ENCODE peak calls at places on chromosomes 7 and 10, in seven cellular contexts. W is SK-N-SH, C is endothelial cell of umbilical vein, F is neuronal stem cell, M is endodermal cell, V is IMR-90, E is fibroblast of lung. J is an unnamed sample.

GRCh38 chr7:139682136-139683013 is 95.4 kb downstream of the HIPK2 start:
- DNase-seq in W (no peak), C (no peak), F (no peak), M (no peak), V (peak; percentile 92), E (peak; percentile 86), J (no peak)

GRCh38 chr7:155299539-155300202 is 2.0 kb downstream of the INSIG1 start:
- DNase-seq in W (no peak), C (no peak), F (no peak), M (no peak), V (no peak), E (no peak), J (no peak)

GRCh38 chr7:155467846-155468821 is 10.2 kb downstream of the EN2 start:
- DNase-seq in W (peak; percentile 48), C (no peak), F (no peak), M (peak; percentile 86), V (no peak), E (no peak), J (no peak)

GRCh38 chr7:115924398-115924797 is 106.2 kb downstream of the TFEC start:
- DNase-seq in W (no peak), C (peak; percentile 50), F (no peak), M (no peak), V (no peak), E (peak; percentile 23), J (no peak)

GRCh38 chr7:6889252-6889812 is 63.3 kb upstream of the CCZ1B start:
- DNase-seq in W (no peak), C (no peak), F (no peak), M (no peak), V (no peak), E (no peak), J (no peak)

GRCh38 chr10:44960098-44960480 is 487 bp downstream of the RASSF4 start:
- DNase-seq in W (no peak), C (no peak), F (no peak), M (no peak), V (no peak), E (no peak), J (no peak)

GRCh38 chr7:93902777-93903423 is 3.5 kb upstream of the GNGT1 start:
- DNase-seq in W (peak; percentile 55), C (peak; percentile 83), F (peak; percentile 48), M (peak; percentile 54), V (peak; percentile 75), E (peak; percentile 79), J (no peak)

GRCh38 chr10:97828721-97829120 is 20.9 kb upstream of the GOLGA7B start:
- DNase-seq in W (no peak), C (no peak), F (no peak), M (no peak), V (no peak), E (no peak), J (no peak)

GRCh38 chr7:148664319-148664718 is 34.4 kb upstream of the CUL1 start:
- DNase-seq in W (no peak), C (peak; percentile 38), F (no peak), M (no peak), V (peak; percentile 27), E (peak; percentile 59), J (no peak)

GRCh38 chr10:96556003-96556402 is 30.8 kb downstream of the TM9SF3 start:
- DNase-seq in W (peak; percentile 22), C (peak; percentile 24), F (no peak), M (peak; percentile 49), V (no peak), E (peak; percentile 19), J (no peak)

DNA sequence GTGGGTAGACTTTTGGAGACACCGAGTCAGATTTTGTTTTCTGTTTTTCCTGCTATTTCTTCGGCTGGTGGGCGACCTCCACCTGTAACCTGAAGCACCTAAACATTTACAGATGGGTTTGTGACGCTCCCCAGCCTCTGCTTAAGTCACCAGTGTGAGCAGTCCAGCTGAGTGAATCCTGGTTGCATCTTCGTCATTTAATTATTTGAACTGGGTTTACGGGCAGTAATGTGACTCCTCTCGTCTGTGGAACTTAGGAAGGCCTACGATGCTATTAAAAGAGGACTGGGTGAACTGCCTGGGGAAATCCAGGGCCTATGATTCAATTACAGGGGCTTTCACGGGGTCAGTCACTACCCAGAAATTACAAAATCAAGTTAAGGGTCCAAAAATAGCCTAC is 52.5 kb downstream of the WNT2 start:
- DNase-seq in W (no peak), C (no peak), F (no peak), M (no peak), V (peak; percentile 74), E (peak; percentile 19), J (no peak)
- H3K4me3 ChIP-seq in W (no peak overlapping the region), C (no peak overlapping the region), F (no peak overlapping the region), M (no peak overlapping the region), V (no peak overlapping the region), E (no peak overlapping the region), J (no peak overlapping the region)

DNA sequence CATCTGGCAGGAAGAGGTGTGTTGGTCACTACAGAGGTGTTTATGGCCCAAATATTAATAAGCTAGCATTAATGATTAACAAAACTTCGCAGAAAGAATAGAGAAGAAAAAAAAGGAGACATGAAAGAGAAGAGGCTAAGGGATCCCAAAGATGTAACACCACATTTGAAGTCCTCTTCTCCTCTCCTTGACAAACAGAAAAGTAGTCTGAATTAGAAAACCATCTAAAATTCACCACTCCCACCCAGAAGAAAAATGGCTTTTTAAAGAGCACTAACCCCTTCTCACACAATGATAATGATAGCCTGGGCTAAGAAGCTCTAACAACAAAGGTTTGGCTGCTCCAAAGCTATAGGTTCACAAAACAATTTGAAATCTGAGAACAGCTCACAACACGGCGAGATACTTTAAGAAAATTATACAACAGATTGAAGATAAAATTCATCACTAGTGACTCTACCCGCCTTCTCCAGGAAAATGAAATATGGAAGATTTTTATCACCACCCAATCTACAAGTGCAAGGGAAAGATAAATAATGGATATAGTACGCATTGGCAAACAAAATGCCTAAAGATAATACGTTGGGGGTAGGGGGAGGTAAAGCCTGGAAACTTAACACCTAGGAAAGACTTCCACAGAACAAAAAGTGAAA is 7.4 kb downstream of the ITGB1 start:
- DNase-seq in W (no peak), C (peak; percentile 35), F (no peak), M (no peak), V (no peak), E (no peak), J (no peak)
- H3K9ac ChIP-seq in W (peak overlapping the region; percentile 4), C (peak overlapping the region; percentile 25), F (no peak overlapping the region), M (peak overlapping the region; percentile 12), V (no peak overlapping the region), E (no peak overlapping the region), J (no peak overlapping the region)

GRCh38 chr10:3066317-3066931 is 924 bp upstream of the PFKP start:
- DNase-seq in W (peak; percentile 61), C (no peak), F (no peak), M (no peak), V (no peak), E (no peak), J (no peak)
- H3K4me3 ChIP-seq in W (peak overlapping the region; percentile 94), C (peak overlapping the region; percentile 23), F (peak overlapping the region; percentile 84), M (no peak overlapping the region), V (peak overlapping the region; percentile 100), E (no peak overlapping the region), J (peak overlapping the region; percentile 82)

GRCh38 chr7:157307534-157307838 is 29.3 kb upstream of the DNAJB6 start:
- DNase-seq in W (no peak), C (no peak), F (no peak), M (no peak), V (no peak), E (no peak), J (no peak)
- H3K9ac ChIP-seq in W (no peak overlapping the region), C (no peak overlapping the region), F (no peak overlapping the region), M (no peak overlapping the region), V (no peak overlapping the region), E (no peak overlapping the region), J (no peak overlapping the region)